ENCODE peak calls at places on chromosome 19, in seven cellular contexts. P, T, G, O, M, K and U are unnamed samples. For H3K27me3 and H3K36me3, the result is how much of the 10 kb centered on the place peaks cover.

GRCh38 chr19:48746738-48747575 is at the start of gene IZUMO1:
- DNase-seq in P (peak), T (peak), G (peak), O (peak), M (no peak), K (peak), U (peak)

GRCh38 chr19:54420383-54421168 is 5.3 kb downstream of the TTYH1 start:
- DNase-seq in P (peak), T (no peak), G (no peak), O (no peak), M (peak), K (no peak), U (peak)

GRCh38 chr19:29843180-29844051 is 31.6 kb downstream of the CCNE1 start:
- DNase-seq in P (peak), T (peak), G (peak), O (no peak), M (no peak), K (peak), U (peak)

GRCh38 chr19:17049711-17050280 is 23.2 kb upstream of the CPAMD8 start:
- DNase-seq in P (no peak), T (no peak), G (peak), O (no peak), M (no peak), K (no peak), U (no peak)

GRCh38 chr19:8518536-8518935 is 4.6 kb upstream of the ZNF414 start:
- DNase-seq in P (no peak), T (no peak), G (no peak), O (no peak), M (no peak), K (no peak), U (no peak)

GRCh38 chr19:7925171-7925837 is 631 bp downstream of the CTXN1 start:
- DNase-seq in P (peak), T (peak), G (peak), O (no peak), M (peak), K (peak), U (peak)

GRCh38 chr19:36113895-36114762 is 546 bp downstream of the POLR2I start:
- DNase-seq in P (peak), T (peak), G (peak), O (no peak), M (peak), K (peak), U (peak)

GRCh38 chr19:28239270-28239669 is 973.7 kb downstream of the UQCRFS1 start:
- DNase-seq in P (peak), T (no peak), G (peak), O (no peak), M (no peak), K (no peak), U (peak)

GRCh38 chr19:28829762-28830161 is 383.2 kb downstream of the UQCRFS1 start:
- DNase-seq in P (no peak), T (no peak), G (no peak), O (no peak), M (no peak), K (no peak), U (no peak)

GRCh38 chr19:12065100-12065538 is 588 bp downstream of the ZNF844 start:
- DNase-seq in P (peak), T (no peak), G (peak), O (no peak), M (peak), K (peak), U (no peak)

GRCh38 chr19:39057615-39058014 is 25.3 kb upstream of the FBXO27 start:
- DNase-seq in P (no peak), T (no peak), G (no peak), O (no peak), M (no peak), K (no peak), U (no peak)

GRCh38 chr19:52039169-52039568 is 9.5 kb downstream of the ZNF432 start:
- DNase-seq in P (no peak), T (no peak), G (no peak), O (no peak), M (no peak), K (no peak), U (no peak)

GRCh38 chr19:31064486-31064885 is 284.8 kb downstream of the TSHZ3 start:
- DNase-seq in P (no peak), T (no peak), G (no peak), O (no peak), M (no peak), K (no peak), U (no peak)

GRCh38 chr19:29098863-29099481 is 114.0 kb downstream of the UQCRFS1 start:
- DNase-seq in P (no peak), T (peak), G (peak), O (peak), M (peak), K (peak), U (no peak)

GRCh38 chr19:5447700-5448311 is 7.4 kb upstream of the ZNRF4 start:
- DNase-seq in P (no peak), T (no peak), G (peak), O (no peak), M (no peak), K (no peak), U (no peak)

GRCh38 chr19:54616057-54616456 is 14.2 kb upstream of the LILRB1 start:
- DNase-seq in P (no peak), T (no peak), G (no peak), O (no peak), M (no peak), K (no peak), U (no peak)

GRCh38 chr19:55069137-55069858 is 6.3 kb upstream of the RDH13 start:
- DNase-seq in P (peak), T (peak), G (peak), O (no peak), M (peak), K (no peak), U (peak)

GRCh38 chr19:56141416-56141992 is 417 bp downstream of the ZNF444 start:
- DNase-seq in P (peak), T (no peak), G (peak), O (no peak), M (no peak), K (no peak), U (no peak)

GRCh38 chr19:52453324-52454094 is at the start of gene ZNF578:
- DNase-seq in P (peak), T (peak), G (peak), O (peak), M (peak), K (peak), U (peak)

GRCh38 chr19:30089086-30089665 is 147.1 kb downstream of the URI1 start:
- DNase-seq in P (no peak), T (no peak), G (no peak), O (no peak), M (no peak), K (no peak), U (no peak)

GRCh38 chr19:32720216-32720935 is 809 bp downstream of the TDRD12 start:
- DNase-seq in P (peak), T (no peak), G (no peak), O (no peak), M (no peak), K (no peak), U (peak)

GRCh38 chr19:36136975-36137686 is 2.7 kb upstream of the CAPNS1 start:
- DNase-seq in P (no peak), T (peak), G (peak), O (peak), M (peak), K (peak), U (peak)

GRCh38 chr19:57473646-57474045 is 3.7 kb downstream of the ZNF772 start:
- DNase-seq in P (peak), T (no peak), G (peak), O (no peak), M (no peak), K (no peak), U (no peak)

GRCh38 chr19:16033136-16033530 is 43.2 kb upstream of the TPM4 start:
- DNase-seq in P (no peak), T (no peak), G (no peak), O (no peak), M (no peak), K (no peak), U (no peak)

GRCh38 chr19:5997371-5997770 is 19.4 kb upstream of the RANBP3 start:
- DNase-seq in P (peak), T (no peak), G (no peak), O (no peak), M (no peak), K (no peak), U (peak)

GRCh38 chr19:4830332-4830731 is 1.2 kb downstream of the TICAM1 start:
- DNase-seq in P (no peak), T (no peak), G (no peak), O (no peak), M (no peak), K (no peak), U (no peak)

GRCh38 chr19:36030264-36031148 is 2.2 kb downstream of the CLIP3 start:
- DNase-seq in P (peak), T (no peak), G (peak), O (no peak), M (no peak), K (no peak), U (peak)

GRCh38 chr19:40550951-40551350 is 25.7 kb upstream of the SHKBP1 start:
- DNase-seq in P (peak), T (no peak), G (no peak), O (no peak), M (no peak), K (no peak), U (no peak)

GRCh38 chr19:14505488-14506239 is 9.7 kb upstream of the GIPC1 start:
- DNase-seq in P (peak), T (peak), G (peak), O (no peak), M (peak), K (no peak), U (peak)

GRCh38 chr19:30167206-30167903 is 204.8 kb upstream of the ZNF536 start:
- DNase-seq in P (no peak), T (peak), G (no peak), O (no peak), M (no peak), K (no peak), U (peak)

GRCh38 chr19:48630289-48631036 is 6.7 kb downstream of the DBP start:
- DNase-seq in P (peak), T (no peak), G (peak), O (no peak), M (no peak), K (peak), U (peak)

DNA sequence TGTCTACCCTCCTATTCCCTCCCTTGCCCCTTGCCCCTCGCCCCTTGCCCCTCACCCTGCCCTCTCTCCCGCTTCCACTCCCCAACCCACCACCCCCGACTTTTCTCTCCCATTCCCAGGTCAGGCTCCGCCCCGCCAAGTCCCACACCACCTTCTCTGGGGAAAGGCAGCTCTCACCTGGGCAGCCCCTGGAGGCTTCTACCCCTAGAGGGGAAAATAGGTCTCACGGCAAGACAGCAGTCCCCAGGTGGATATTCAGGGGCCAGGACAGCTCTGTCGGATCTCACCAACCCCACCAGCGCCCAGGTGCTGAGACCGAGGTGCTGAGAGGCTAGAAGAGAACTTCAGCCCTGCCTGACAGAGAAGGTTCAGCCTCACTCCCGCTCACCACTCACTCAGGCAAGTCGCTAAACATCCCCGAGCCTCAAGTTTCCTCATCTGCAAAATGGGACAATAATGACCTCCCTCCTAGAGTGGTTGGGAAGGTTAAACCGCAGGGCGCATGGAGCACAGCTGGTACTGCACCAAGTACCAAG is 1.4 kb upstream of the ERFL start:
- DNase-seq in P (peak), T (no peak), G (no peak), O (no peak), M (no peak), K (no peak), U (peak)
- H3K27me3 ChIP-seq in P (half or more), T (under half), G (half or more), O (under half), M (half or more), K (under half), U (half or more)

GRCh38 chr19:18662972-18663732 is 20.3 kb upstream of the CRTC1 start:
- DNase-seq in P (no peak), T (no peak), G (no peak), O (no peak), M (no peak), K (peak), U (peak)
- H3K4me3 ChIP-seq in P (no peak), T (no peak), G (no peak), O (no peak), M (no peak), K (peak), U (no peak)

GRCh38 chr19:33818426-33818825 is 21.8 kb downstream of the KCTD15 start:
- DNase-seq in P (no peak), T (no peak), G (no peak), O (no peak), M (no peak), K (peak), U (peak)
- H3K36me3 ChIP-seq in P (under half), T (under half), G (under half), O (under half), M (under half), K (under half), U (under half)

DNA sequence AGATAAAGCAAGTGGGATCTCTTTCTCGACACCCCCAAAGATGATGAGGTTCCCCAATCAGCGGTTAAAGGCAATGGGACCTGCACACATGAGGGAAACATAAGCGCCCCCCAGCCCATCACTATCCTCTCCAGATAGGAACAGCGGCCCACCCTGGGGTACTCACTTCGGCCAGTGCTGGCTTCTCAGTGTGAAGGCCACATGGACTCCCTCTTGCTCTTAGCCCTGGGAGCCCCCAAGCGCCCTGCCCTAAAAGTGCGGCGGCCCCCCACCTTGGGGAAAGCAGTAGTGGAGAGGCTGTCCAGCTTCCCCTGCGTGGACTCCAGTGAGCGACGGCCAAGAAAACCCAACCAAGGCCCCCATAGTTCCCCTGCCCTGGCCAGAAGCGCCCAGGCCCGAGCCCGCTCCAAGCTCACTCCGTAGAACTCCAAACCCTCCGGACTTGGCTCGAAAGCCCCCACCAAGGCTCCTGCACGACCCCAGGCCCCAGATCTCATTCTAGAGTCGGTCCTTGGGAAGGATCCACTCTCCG is 1.0 kb downstream of the CACNA1A start:
- DNase-seq in P (no peak), T (no peak), G (no peak), O (no peak), M (no peak), K (no peak), U (no peak)
- H3K27me3 ChIP-seq in P (under half), T (under half), G (under half), O (under half), M (half or more), K (under half), U (under half)

GRCh38 chr19:703329-703650 is 5.4 kb upstream of the PALM start:
- DNase-seq in P (no peak), T (no peak), G (no peak), O (no peak), M (no peak), K (no peak), U (no peak)

GRCh38 chr19:703651-704446 is 4.9 kb upstream of the PALM start:
- DNase-seq in P (peak), T (peak), G (peak), O (peak), M (no peak), K (no peak), U (peak)

GRCh38 chr19:709196-709964 is 645 bp downstream of the PALM start:
- DNase-seq in P (peak), T (no peak), G (no peak), O (no peak), M (no peak), K (no peak), U (peak)

GRCh38 chr19:708154-709141 is at the start of gene PALM:
- DNase-seq in P (peak), T (no peak), G (no peak), O (no peak), M (no peak), K (no peak), U (peak)

DNA sequence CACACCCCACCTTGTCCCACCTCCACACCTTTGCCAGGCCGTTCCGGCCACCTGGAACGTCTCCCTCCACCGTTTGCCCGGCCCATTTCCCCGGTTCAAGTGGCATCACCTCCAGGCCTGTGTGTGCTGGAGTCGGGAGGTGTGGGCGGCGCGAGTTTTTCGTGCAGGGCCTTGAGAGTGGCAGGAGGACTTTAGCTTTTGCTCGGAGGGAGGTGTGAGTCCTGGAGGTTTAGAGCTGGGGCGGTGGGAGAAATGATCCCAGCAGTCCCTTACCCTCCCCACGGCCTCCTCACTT is 4.3 kb upstream of the PALM start:
- DNase-seq in P (no peak), T (no peak), G (no peak), O (no peak), M (no peak), K (no peak), U (no peak)
- H3K4me3 ChIP-seq in P (peak), T (no peak), G (no peak), O (no peak), M (peak), K (no peak), U (peak)

GRCh38 chr19:10782795-10783194 is 53.2 kb downstream of the TMED1 start:
- DNase-seq in P (no peak), T (no peak), G (no peak), O (no peak), M (no peak), K (no peak), U (no peak)
- H3K36me3 ChIP-seq in P (under half), T (under half), G (under half), O (half or more), M (under half), K (half or more), U (under half)

GRCh38 chr19:45934551-45935230 is 20.1 kb upstream of the NANOS2 start:
- DNase-seq in P (peak), T (no peak), G (no peak), O (no peak), M (no peak), K (no peak), U (peak)

GRCh38 chr19:45929247-45929646 is 14.7 kb upstream of the NANOS2 start:
- DNase-seq in P (no peak), T (no peak), G (no peak), O (no peak), M (no peak), K (no peak), U (no peak)

GRCh38 chr19:45927565-45928261 is 13.1 kb upstream of the NANOS2 start:
- DNase-seq in P (peak), T (peak), G (peak), O (peak), M (peak), K (peak), U (peak)

GRCh38 chr19:45933759-45934158 is 19.2 kb upstream of the NANOS2 start:
- DNase-seq in P (no peak), T (no peak), G (no peak), O (no peak), M (no peak), K (no peak), U (no peak)

DNA sequence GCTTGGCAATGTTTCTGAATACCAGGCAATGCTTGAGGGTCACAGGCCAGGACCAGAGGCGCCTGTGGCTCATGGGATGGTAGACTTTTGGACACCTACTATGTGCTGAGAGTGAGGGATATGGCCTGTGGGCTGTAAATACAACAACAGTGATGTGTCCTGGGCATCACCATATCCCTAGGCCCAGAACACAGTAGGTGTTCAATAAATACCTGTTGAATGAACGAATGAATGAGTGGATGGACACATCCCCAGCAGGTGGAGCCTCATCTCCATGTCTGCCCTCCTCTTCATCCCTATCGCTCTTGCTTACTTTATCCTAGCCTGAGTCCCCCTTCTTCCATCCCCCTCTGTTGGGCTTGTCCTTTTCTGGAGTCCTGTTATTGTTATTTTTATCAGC is 16.5 kb upstream of the NANOS2 start:
- DNase-seq in P (no peak), T (no peak), G (no peak), O (no peak), M (no peak), K (no peak), U (no peak)
- H3K27me3 ChIP-seq in P (under half), T (under half), G (under half), O (under half), M (under half), K (under half), U (under half)

DNA sequence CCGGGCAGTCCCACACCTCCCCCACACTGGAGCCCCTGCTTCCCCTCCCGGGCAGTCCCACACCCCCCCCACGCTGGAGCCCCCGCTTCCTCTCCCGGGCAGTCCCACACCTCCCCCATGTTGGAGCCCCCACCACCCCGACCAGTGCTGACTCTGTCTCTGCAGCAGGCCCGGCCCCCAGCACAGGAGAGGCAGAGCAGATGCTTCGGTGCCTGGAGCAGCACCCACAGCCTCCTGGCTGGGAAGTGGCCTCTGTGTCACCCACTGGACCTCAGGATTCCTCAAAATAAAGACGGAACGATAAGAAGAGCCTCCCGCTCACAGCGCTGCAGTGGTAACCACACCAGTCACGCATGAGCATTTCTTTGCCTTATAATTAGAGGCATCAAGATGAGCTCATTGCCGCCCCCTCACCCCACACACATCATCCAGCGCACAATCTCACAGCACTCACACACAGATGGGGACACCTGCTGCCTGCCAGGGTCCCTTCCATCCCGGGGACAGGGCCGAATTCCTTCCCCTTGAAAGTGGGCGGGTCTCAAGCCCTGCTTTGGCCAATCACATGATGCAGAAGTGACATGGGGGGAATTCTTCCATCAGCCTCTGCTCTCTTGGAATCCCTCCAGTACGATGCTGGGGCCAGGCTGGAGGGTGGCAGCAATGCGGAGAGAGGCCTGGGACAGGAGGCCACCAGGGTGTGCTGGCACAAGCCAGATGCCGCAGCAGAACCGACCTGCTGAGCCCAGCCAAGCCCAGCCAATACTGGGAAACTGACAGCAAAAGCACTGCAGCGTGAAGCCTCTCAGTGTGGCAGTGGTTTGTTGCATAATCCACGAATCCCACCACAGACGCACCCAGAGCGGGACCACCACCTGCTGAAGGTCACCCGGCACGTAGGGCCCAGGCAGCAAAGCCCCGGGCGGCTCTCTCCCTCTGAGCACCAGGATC is 16.1 kb downstream of the PIP5K1C start:
- DNase-seq in P (no peak), T (no peak), G (no peak), O (no peak), M (no peak), K (no peak), U (no peak)
- H3K4me3 ChIP-seq in P (peak), T (no peak), G (no peak), O (no peak), M (no peak), K (no peak), U (no peak)

GRCh38 chr19:19297759-19298158 is 22.6 kb downstream of the SUGP1 start:
- DNase-seq in P (no peak), T (no peak), G (no peak), O (no peak), M (no peak), K (no peak), U (peak)
- H3K36me3 ChIP-seq in P (under half), T (under half), G (under half), O (under half), M (under half), K (half or more), U (under half)